ENCODE peak calls at places on chromosome 7, in seven cellular contexts. One of them, this sample, is unnamed.

GRCh38 chr7:100689230-100690135 is 4.6 kb downstream of the GIGYF1 start:
- DNase-seq in H9: peak; percentile 41
- DNase-seq in tibial artery: no peak
- DNase-seq in IMR-90: no peak
- DNase-seq in fibroblast of lung: no peak
- DNase-seq in kidney: peak; percentile 72
- DNase-seq in endodermal cell: no peak
- DNase-seq in this sample: no peak

GRCh38 chr7:55013851-55014250 is 5.0 kb upstream of the EGFR start:
- DNase-seq in fibroblast of lung: no peak
- DNase-seq in endodermal cell: no peak
- DNase-seq in tibial artery: no peak
- DNase-seq in IMR-90: no peak
- DNase-seq in kidney: no peak
- DNase-seq in H9: no peak
- DNase-seq in this sample: no peak

GRCh38 chr7:155412416-155413253 is 45.3 kb upstream of the EN2 start:
- DNase-seq in tibial artery: no peak
- DNase-seq in kidney: no peak
- DNase-seq in endodermal cell: peak; percentile 92
- DNase-seq in H9: peak; percentile 79
- DNase-seq in fibroblast of lung: peak; percentile 2
- DNase-seq in IMR-90: peak; percentile 6
- DNase-seq in this sample: no peak

GRCh38 chr7:90816511-90817142 is 220.5 kb downstream of the CDK14 start:
- DNase-seq in fibroblast of lung: peak; percentile 100
- DNase-seq in kidney: no peak
- DNase-seq in H9: no peak
- DNase-seq in tibial artery: no peak
- DNase-seq in endodermal cell: no peak
- DNase-seq in IMR-90: peak; percentile 96
- DNase-seq in this sample: no peak

GRCh38 chr7:101804087-101804631 is 13.3 kb upstream of the CUX1 start:
- DNase-seq in tibial artery: no peak
- DNase-seq in H9: peak; percentile 80
- DNase-seq in endodermal cell: peak; percentile 90
- DNase-seq in kidney: no peak
- DNase-seq in IMR-90: no peak
- DNase-seq in fibroblast of lung: no peak
- DNase-seq in this sample: peak; percentile 33

GRCh38 chr7:156017431-156017830 is 205.2 kb upstream of the SHH start:
- DNase-seq in kidney: no peak
- DNase-seq in H9: no peak
- DNase-seq in fibroblast of lung: no peak
- DNase-seq in tibial artery: no peak
- DNase-seq in IMR-90: no peak
- DNase-seq in endodermal cell: peak; percentile 30
- DNase-seq in this sample: no peak

GRCh38 chr7:47724335-47724982 is 142.5 kb upstream of the TNS3 start:
- DNase-seq in fibroblast of lung: peak; percentile 93
- DNase-seq in H9: peak; percentile 51
- DNase-seq in IMR-90: peak; percentile 96
- DNase-seq in kidney: no peak
- DNase-seq in tibial artery: no peak
- DNase-seq in endodermal cell: peak; percentile 63
- DNase-seq in this sample: no peak

GRCh38 chr7:137968890-137969289 is 33.0 kb downstream of the CREB3L2 start:
- DNase-seq in IMR-90: no peak
- DNase-seq in H9: no peak
- DNase-seq in endodermal cell: no peak
- DNase-seq in kidney: no peak
- DNase-seq in fibroblast of lung: no peak
- DNase-seq in tibial artery: no peak
- DNase-seq in this sample: no peak

GRCh38 chr7:116971869-116972268 is 18.6 kb downstream of the ST7 start:
- DNase-seq in H9: peak; percentile 39
- DNase-seq in fibroblast of lung: no peak
- DNase-seq in endodermal cell: peak; percentile 66
- DNase-seq in tibial artery: no peak
- DNase-seq in kidney: no peak
- DNase-seq in IMR-90: no peak
- DNase-seq in this sample: no peak

GRCh38 chr7:80921130-80921529 is 2.3 kb upstream of the SEMA3C start:
- DNase-seq in kidney: no peak
- DNase-seq in endodermal cell: no peak
- DNase-seq in IMR-90: no peak
- DNase-seq in fibroblast of lung: peak; percentile 61
- DNase-seq in H9: no peak
- DNase-seq in tibial artery: no peak
- DNase-seq in this sample: no peak

GRCh38 chr7:155190608-155191536 is 106.8 kb upstream of the INSIG1 start:
- DNase-seq in H9: peak; percentile 68
- DNase-seq in IMR-90: no peak
- DNase-seq in fibroblast of lung: peak; percentile 11
- DNase-seq in kidney: no peak
- DNase-seq in tibial artery: no peak
- DNase-seq in endodermal cell: peak; percentile 89
- DNase-seq in this sample: peak; percentile 39

GRCh38 chr7:96495751-96496216 is 173.9 kb upstream of the SLC25A13 start:
- DNase-seq in endodermal cell: no peak
- DNase-seq in H9: no peak
- DNase-seq in IMR-90: no peak
- DNase-seq in fibroblast of lung: no peak
- DNase-seq in kidney: no peak
- DNase-seq in tibial artery: no peak
- DNase-seq in this sample: no peak

GRCh38 chr7:55931421-55932151 is 20.1 kb upstream of the MRPS17 start:
- DNase-seq in H9: no peak
- DNase-seq in tibial artery: no peak
- DNase-seq in kidney: no peak
- DNase-seq in endodermal cell: no peak
- DNase-seq in IMR-90: no peak
- DNase-seq in fibroblast of lung: no peak
- DNase-seq in this sample: no peak

GRCh38 chr7:32049599-32049998 is 20.6 kb downstream of the PDE1C start:
- DNase-seq in IMR-90: no peak
- DNase-seq in endodermal cell: no peak
- DNase-seq in kidney: no peak
- DNase-seq in fibroblast of lung: no peak
- DNase-seq in tibial artery: no peak
- DNase-seq in H9: no peak
- DNase-seq in this sample: no peak

GRCh38 chr7:78225534-78225933 is 427.0 kb downstream of the PHTF2 start:
- DNase-seq in tibial artery: no peak
- DNase-seq in H9: no peak
- DNase-seq in endodermal cell: no peak
- DNase-seq in IMR-90: peak; percentile 59
- DNase-seq in fibroblast of lung: peak; percentile 31
- DNase-seq in kidney: no peak
- DNase-seq in this sample: no peak

GRCh38 chr7:29146082-29146706 is at the start of gene CPVL:
- DNase-seq in H9: peak; percentile 78
- DNase-seq in kidney: peak; percentile 90
- DNase-seq in IMR-90: no peak
- DNase-seq in tibial artery: peak; percentile 72
- DNase-seq in fibroblast of lung: peak; percentile 14
- DNase-seq in endodermal cell: peak; percentile 88
- DNase-seq in this sample: no peak

GRCh38 chr7:131272086-131272485 is 55.6 kb upstream of the MKLN1 start:
- DNase-seq in kidney: no peak
- DNase-seq in tibial artery: no peak
- DNase-seq in H9: no peak
- DNase-seq in fibroblast of lung: no peak
- DNase-seq in IMR-90: no peak
- DNase-seq in endodermal cell: no peak
- DNase-seq in this sample: no peak

GRCh38 chr7:150787321-150788281 is 12.6 kb downstream of the TMEM176B start:
- DNase-seq in tibial artery: peak; percentile 43
- DNase-seq in kidney: no peak
- DNase-seq in IMR-90: no peak
- DNase-seq in fibroblast of lung: no peak
- DNase-seq in endodermal cell: no peak
- DNase-seq in H9: no peak
- DNase-seq in this sample: no peak

GRCh38 chr7:53113424-53113823 is 78.0 kb downstream of the POM121L12 start:
- DNase-seq in fibroblast of lung: no peak
- DNase-seq in IMR-90: no peak
- DNase-seq in tibial artery: no peak
- DNase-seq in kidney: no peak
- DNase-seq in H9: no peak
- DNase-seq in endodermal cell: no peak
- DNase-seq in this sample: no peak

GRCh38 chr7:31370610-31371009 is 30.1 kb upstream of the NEUROD6 start:
- DNase-seq in IMR-90: no peak
- DNase-seq in fibroblast of lung: peak; percentile 5
- DNase-seq in tibial artery: no peak
- DNase-seq in endodermal cell: peak; percentile 73
- DNase-seq in kidney: no peak
- DNase-seq in H9: peak; percentile 34
- DNase-seq in this sample: no peak

GRCh38 chr7:143369678-143370651 is 7.5 kb upstream of the FAM131B start:
- DNase-seq in kidney: peak; percentile 55
- DNase-seq in IMR-90: no peak
- DNase-seq in endodermal cell: peak; percentile 78
- DNase-seq in H9: peak; percentile 61
- DNase-seq in tibial artery: no peak
- DNase-seq in fibroblast of lung: peak; percentile 23
- DNase-seq in this sample: no peak

GRCh38 chr7:85006754-85007153 is 180.1 kb downstream of the SEMA3D start:
- DNase-seq in IMR-90: no peak
- DNase-seq in kidney: no peak
- DNase-seq in fibroblast of lung: no peak
- DNase-seq in H9: no peak
- DNase-seq in tibial artery: no peak
- DNase-seq in endodermal cell: no peak
- DNase-seq in this sample: no peak

GRCh38 chr7:40659231-40659630 is 524.4 kb downstream of the SUGCT start:
- DNase-seq in fibroblast of lung: no peak
- DNase-seq in tibial artery: no peak
- DNase-seq in kidney: no peak
- DNase-seq in IMR-90: peak; percentile 13
- DNase-seq in H9: no peak
- DNase-seq in endodermal cell: no peak
- DNase-seq in this sample: no peak

GRCh38 chr7:100483728-100484635 is at the start of gene NYAP1:
- DNase-seq in endodermal cell: peak; percentile 91
- DNase-seq in kidney: no peak
- DNase-seq in IMR-90: peak; percentile 27
- DNase-seq in fibroblast of lung: peak; percentile 31
- DNase-seq in tibial artery: no peak
- DNase-seq in H9: peak; percentile 79
- DNase-seq in this sample: peak; percentile 53

GRCh38 chr7:3564231-3564630 is 263.2 kb downstream of the SDK1 start:
- DNase-seq in H9: no peak
- DNase-seq in fibroblast of lung: no peak
- DNase-seq in IMR-90: no peak
- DNase-seq in endodermal cell: no peak
- DNase-seq in tibial artery: no peak
- DNase-seq in kidney: no peak
- DNase-seq in this sample: no peak
- H3K27ac ChIP-seq in H9: no peak overlapping the region
- H3K27ac ChIP-seq in fibroblast of lung: no peak overlapping the region
- H3K27ac ChIP-seq in IMR-90: no peak overlapping the region
- H3K27ac ChIP-seq in endodermal cell: no peak overlapping the region
- H3K27ac ChIP-seq in tibial artery: no peak overlapping the region
- H3K27ac ChIP-seq in kidney: no peak overlapping the region
- H3K27ac ChIP-seq in this sample: no peak overlapping the region

GRCh38 chr7:140312141-140312846 is 86.0 kb downstream of the SLC37A3 start:
- DNase-seq in fibroblast of lung: no peak
- DNase-seq in tibial artery: no peak
- DNase-seq in endodermal cell: no peak
- DNase-seq in IMR-90: no peak
- DNase-seq in H9: no peak
- DNase-seq in kidney: no peak
- DNase-seq in this sample: no peak
- TF ChIP-seq CTCF in fibroblast of lung: no peak
- TF ChIP-seq CTCF in tibial artery: no peak
- TF ChIP-seq CTCF in endodermal cell: no peak
- TF ChIP-seq CTCF in IMR-90: no peak
- TF ChIP-seq CTCF in H9: no peak
- TF ChIP-seq CTCF in kidney: no peak
- TF ChIP-seq CTCF in this sample: no peak

DNA sequence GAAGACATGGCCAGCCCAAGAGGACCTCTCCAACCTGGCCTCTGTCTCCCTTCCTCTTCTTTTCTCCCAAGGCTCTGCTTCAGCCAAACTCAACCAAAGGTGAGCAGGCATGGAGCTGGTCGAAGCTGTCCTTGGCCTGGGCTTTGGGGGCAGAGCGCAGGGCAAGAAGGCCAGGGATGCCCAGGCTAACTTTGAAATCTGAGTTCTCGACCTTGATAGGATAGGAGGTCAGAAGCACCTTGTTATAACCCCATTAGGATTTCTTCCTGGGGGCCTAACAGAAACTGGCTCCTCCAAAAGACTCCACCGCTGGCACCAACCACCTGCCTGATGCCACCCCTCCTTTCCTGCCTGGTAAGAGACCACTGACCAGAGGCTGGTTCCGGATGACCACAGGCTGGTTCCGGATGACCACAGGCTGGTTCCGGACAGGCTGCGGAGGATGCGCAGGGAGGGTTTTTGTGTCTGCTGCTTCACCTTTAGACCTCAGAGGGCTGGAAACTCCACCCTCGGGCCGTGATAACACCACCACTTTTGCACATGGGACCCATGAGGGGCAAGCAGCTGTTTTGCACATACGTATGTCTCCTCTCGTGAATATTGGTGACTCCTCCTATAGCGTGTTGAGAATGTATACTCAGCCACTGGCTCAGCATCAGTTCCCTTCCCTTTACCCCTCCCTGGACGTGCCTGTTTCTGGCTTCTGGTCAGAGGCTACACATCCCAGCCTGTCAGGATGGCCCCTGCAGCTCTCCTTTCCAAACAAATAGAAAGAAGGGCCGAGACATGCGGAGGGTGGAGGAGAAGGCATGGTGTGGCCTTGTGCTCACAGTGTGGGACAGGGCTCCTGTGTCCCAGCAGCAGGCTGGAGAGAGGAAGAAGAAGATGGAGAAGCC is 140.1 kb downstream of the DNAJB6 start:
- DNase-seq in IMR-90: no peak
- DNase-seq in H9: peak; percentile 15
- DNase-seq in fibroblast of lung: no peak
- DNase-seq in kidney: no peak
- DNase-seq in tibial artery: peak; percentile 15
- DNase-seq in endodermal cell: peak; percentile 31
- DNase-seq in this sample: no peak
- H3K27ac ChIP-seq in IMR-90: no peak overlapping the region
- H3K27ac ChIP-seq in H9: no peak overlapping the region
- H3K27ac ChIP-seq in fibroblast of lung: no peak overlapping the region
- H3K27ac ChIP-seq in kidney: no peak overlapping the region
- H3K27ac ChIP-seq in tibial artery: no peak overlapping the region
- H3K27ac ChIP-seq in endodermal cell: no peak overlapping the region
- H3K27ac ChIP-seq in this sample: no peak overlapping the region

DNA sequence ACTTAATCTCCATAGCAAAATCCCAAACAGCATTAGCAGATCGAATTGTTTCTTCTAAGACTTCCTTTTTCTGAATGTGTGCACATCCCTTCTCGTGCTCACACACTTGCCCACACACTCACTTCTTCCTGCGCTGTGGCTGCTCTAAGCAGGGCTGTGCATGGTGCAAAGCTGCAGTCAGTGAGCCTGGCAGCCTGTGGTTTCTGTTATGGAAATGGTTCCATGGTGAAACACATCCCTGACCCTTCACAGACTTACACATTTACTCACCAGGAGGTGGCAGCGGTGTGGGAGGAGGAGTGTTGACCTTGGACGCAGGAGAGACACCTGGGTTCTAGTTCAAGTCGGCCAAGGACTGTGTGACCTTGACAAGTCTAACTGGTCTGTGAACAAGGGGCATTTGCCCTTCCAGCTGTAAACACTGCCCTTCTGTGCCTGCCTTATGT is 24.9 kb downstream of the MTURN start:
- DNase-seq in IMR-90: peak; percentile 45
- DNase-seq in endodermal cell: peak; percentile 72
- DNase-seq in H9: no peak
- DNase-seq in tibial artery: no peak
- DNase-seq in kidney: peak; percentile 58
- DNase-seq in fibroblast of lung: peak; percentile 45
- DNase-seq in this sample: no peak
- TF ChIP-seq CTCF in IMR-90: peak; percentile 20
- TF ChIP-seq CTCF in endodermal cell: peak; percentile 56
- TF ChIP-seq CTCF in H9: peak; percentile 36
- TF ChIP-seq CTCF in tibial artery: no peak
- TF ChIP-seq CTCF in kidney: no peak
- TF ChIP-seq CTCF in fibroblast of lung: peak; percentile 14
- TF ChIP-seq CTCF in this sample: no peak

This sample was measured in CD4-positive, alpha-beta T cell.